ENCODE peak calls at places on chromosomes 2 and 18, in five cellular contexts. W is OCI-LY7, T is A549, Y is kidney epithelial cell, Z is foreskin fibroblast. E is an unnamed sample.

GRCh38 chr18:13247506-13247905 is 28.9 kb downstream of the LDLRAD4 start:
- DNase-seq in W (no peak), T (no peak), Y (no peak), Z (no peak), E (no peak)

GRCh38 chr2:77567723-77568122 is 45.5 kb upstream of the LRRTM4 start:
- DNase-seq in W (no peak), T (no peak), Y (no peak), Z (no peak), E (no peak)

GRCh38 chr2:100744184-100744583 is 75.8 kb upstream of the NPAS2 start:
- DNase-seq in W (no peak), T (no peak), Y (no peak), Z (no peak), E (no peak)

GRCh38 chr2:79980816-79981215 is 323.7 kb downstream of the LRRTM1 start:
- DNase-seq in W (no peak), T (no peak), Y (no peak), Z (no peak), E (no peak)

GRCh38 chr2:1722692-1723091 is 21.6 kb downstream of the PXDN start:
- DNase-seq in W (no peak), T (no peak), Y (no peak), Z (no peak), E (no peak)

GRCh38 chr18:49486617-49486958 is 446 bp downstream of the C18orf32 start:
- DNase-seq in W (no peak), T (no peak), Y (no peak), Z (no peak), E (peak; percentile 17)

GRCh38 chr18:13811993-13812392 is 12.0 kb upstream of the MC5R start:
- DNase-seq in W (peak; percentile 21), T (peak; percentile 29), Y (no peak), Z (no peak), E (no peak)

GRCh38 chr2:130795431-130795830 is 40.1 kb downstream of the AMER3 start:
- DNase-seq in W (no peak), T (no peak), Y (no peak), Z (no peak), E (no peak)

GRCh38 chr2:75655861-75656260 is 9.3 kb downstream of the MRPL19 start:
- DNase-seq in W (no peak), T (no peak), Y (no peak), Z (no peak), E (no peak)

GRCh38 chr2:113872201-113872600 is 17.7 kb upstream of the ACTR3 start:
- DNase-seq in W (no peak), T (no peak), Y (no peak), Z (peak; percentile 79), E (peak; percentile 34)

GRCh38 chr2:8312221-8312620 is 369.6 kb upstream of the ID2 start:
- DNase-seq in W (peak; percentile 71), T (no peak), Y (no peak), Z (no peak), E (no peak)

GRCh38 chr2:206080927-206081326 is 5.0 kb downstream of the INO80D start:
- DNase-seq in W (no peak), T (no peak), Y (no peak), Z (no peak), E (no peak)

GRCh38 chr2:58521803-58522602 is 280.9 kb upstream of the FANCL start:
- DNase-seq in W (no peak), T (no peak), Y (no peak), Z (no peak), E (no peak)

GRCh38 chr2:109510136-109511028 is 103.4 kb downstream of the SEPTIN10 start:
- DNase-seq in W (peak; percentile 60), T (peak; percentile 76), Y (peak; percentile 23), Z (peak; percentile 88), E (peak; percentile 82)

GRCh38 chr18:27661320-27662049 is 476.4 kb upstream of the CHST9 start:
- DNase-seq in W (no peak), T (no peak), Y (no peak), Z (no peak), E (no peak)

GRCh38 chr2:140256080-140256479 is 1475.9 kb upstream of the NXPH2 start:
- DNase-seq in W (no peak), T (no peak), Y (no peak), Z (peak; percentile 6), E (peak; percentile 10)

GRCh38 chr2:320561-320960 is 32.7 kb upstream of the ALKAL2 start:
- DNase-seq in W (no peak), T (no peak), Y (no peak), Z (no peak), E (no peak)

GRCh38 chr2:86300496-86300895 is 36.9 kb downstream of the REEP1 start:
- DNase-seq in W (no peak), T (no peak), Y (no peak), Z (no peak), E (no peak)

GRCh38 chr2:71607490-71607889 is 154.1 kb downstream of the DYSF start:
- DNase-seq in W (no peak), T (no peak), Y (no peak), Z (no peak), E (no peak)

GRCh38 chr2:27886322-27886721 is 3.9 kb downstream of the RBKS start:
- DNase-seq in W (no peak), T (no peak), Y (no peak), Z (no peak), E (no peak)

GRCh38 chr18:45245036-45245638 is 370.1 kb upstream of the SLC14A2 start:
- DNase-seq in W (no peak), T (no peak), Y (no peak), Z (no peak), E (no peak)

GRCh38 chr18:58996131-58996632 is 131.5 kb downstream of the ZNF532 start:
- DNase-seq in W (no peak), T (no peak), Y (no peak), Z (peak; percentile 75), E (peak; percentile 99)

GRCh38 chr18:43563780-43564179 is 286.5 kb upstream of the SYT4 start:
- DNase-seq in W (peak; percentile 1), T (no peak), Y (no peak), Z (peak; percentile 59), E (peak; percentile 59)

GRCh38 chr2:111900859-111901258 is 2.5 kb downstream of the MERTK start:
- DNase-seq in W (peak; percentile 32), T (peak; percentile 22), Y (no peak), Z (peak; percentile 68), E (peak; percentile 49)

GRCh38 chr18:44938396-44939036 is 257.8 kb downstream of the SETBP1 start:
- DNase-seq in W (no peak), T (no peak), Y (no peak), Z (no peak), E (no peak)

GRCh38 chr2:130963849-130964793 is 127.4 kb downstream of the ARHGEF4 start:
- DNase-seq in W (no peak), T (peak; percentile 65), Y (no peak), Z (peak; percentile 9), E (peak; percentile 11)

GRCh38 chr2:200944467-200945394 is 18.7 kb downstream of the ORC2 start:
- DNase-seq in W (no peak), T (peak; percentile 31), Y (peak; percentile 18), Z (peak; percentile 90), E (peak; percentile 86)

GRCh38 chr2:104746790-104747320 is 107.1 kb upstream of the POU3F3 start:
- DNase-seq in W (no peak), T (no peak), Y (no peak), Z (no peak), E (no peak)

GRCh38 chr18:77765468-77765867 is 515.8 kb downstream of the GALR1 start:
- DNase-seq in W (no peak), T (peak; percentile 10), Y (no peak), Z (no peak), E (no peak)

GRCh38 chr2:230161180-230161579 is 58.6 kb downstream of the SP110 start:
- DNase-seq in W (no peak), T (no peak), Y (no peak), Z (peak; percentile 74), E (peak; percentile 58)

GRCh38 chr2:219552382-219553167 is 8.7 kb downstream of the TMEM198 start:
- DNase-seq in W (peak; percentile 76), T (peak; percentile 80), Y (no peak), Z (peak; percentile 93), E (peak; percentile 74)

GRCh38 chr2:66532972-66533868 is 98.3 kb downstream of the MEIS1 start:
- DNase-seq in W (no peak), T (no peak), Y (no peak), Z (peak; percentile 33), E (peak; percentile 43)

GRCh38 chr2:187055463-187055862 is 206.5 kb upstream of the ZSWIM2 start:
- DNase-seq in W (no peak), T (no peak), Y (no peak), Z (peak; percentile 25), E (peak; percentile 51)

GRCh38 chr18:56391933-56392590 is 246.3 kb downstream of the TXNL1 start:
- DNase-seq in W (no peak), T (no peak), Y (no peak), Z (no peak), E (no peak)

GRCh38 chr2:208609166-208609804 is 202.7 kb downstream of the PTH2R start:
- DNase-seq in W (no peak), T (no peak), Y (no peak), Z (no peak), E (no peak)

GRCh38 chr18:26976206-26976605 is 110.7 kb upstream of the AQP4 start:
- DNase-seq in W (no peak), T (no peak), Y (no peak), Z (no peak), E (no peak)

GRCh38 chr18:32183503-32183902 is 6.3 kb upstream of the MEP1B start:
- DNase-seq in W (no peak), T (no peak), Y (no peak), Z (no peak), E (no peak)
- TF ChIP-seq CTCF in W (no peak), T (no peak), Y (no peak), Z (no peak), E (no peak)

GRCh38 chr2:135997380-135997779 is 12.0 kb upstream of the DARS1 start:
- DNase-seq in W (peak; percentile 77), T (no peak), Y (no peak), Z (no peak), E (no peak)
- H3K4me3 ChIP-seq in W (peak overlapping the region; percentile 30), T (no peak overlapping the region), Y (no peak overlapping the region), Z (no peak overlapping the region), E (no peak overlapping the region)

GRCh38 chr2:176554107-176555048 is 285.1 kb downstream of the MTX2 start:
- DNase-seq in W (peak; percentile 63), T (peak; percentile 61), Y (no peak), Z (peak; percentile 74), E (peak; percentile 80)
- TF ChIP-seq CTCF in W (peak; percentile 96), T (peak; percentile 84), Y (peak; percentile 59), Z (peak; percentile 57), E (peak; percentile 76)

DNA sequence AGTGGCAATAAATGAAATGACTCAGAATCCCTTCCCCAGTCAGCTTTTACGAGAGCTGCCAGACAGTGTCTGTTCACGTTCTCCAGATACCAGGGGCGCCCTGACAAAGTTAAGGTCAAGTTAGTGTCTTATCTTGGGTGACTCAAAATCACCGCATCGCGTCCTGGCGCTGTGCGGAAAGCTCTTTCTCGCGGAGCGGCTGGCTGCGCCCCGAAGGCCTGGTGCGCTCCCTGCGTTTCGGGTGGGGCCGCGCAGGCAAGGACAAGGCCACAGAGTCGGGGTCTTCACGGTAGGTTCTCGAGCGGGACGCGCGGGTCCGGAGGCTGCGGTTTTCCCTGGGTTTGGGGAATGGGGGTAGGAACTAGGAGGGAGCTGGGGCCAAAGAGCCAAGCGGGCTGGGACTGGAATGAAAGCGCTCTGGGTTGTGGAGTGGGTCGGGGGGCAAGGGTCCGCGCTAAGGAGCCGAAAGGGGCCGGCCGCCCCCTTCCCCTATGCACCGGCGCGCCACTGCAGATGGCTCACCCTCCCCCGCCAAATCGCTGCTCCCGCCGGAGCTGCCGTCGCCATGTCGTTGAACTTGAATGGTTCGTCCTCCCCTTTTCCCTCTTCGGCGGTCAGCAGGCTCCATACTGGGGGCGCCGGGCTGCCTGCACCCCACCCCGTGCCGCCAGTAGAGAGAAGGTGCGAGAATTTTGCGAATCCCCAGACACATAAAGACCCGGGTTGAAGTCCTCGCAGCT is 2.6 kb upstream of the HOXD11 start:
- DNase-seq in W (no peak), T (peak; percentile 62), Y (peak; percentile 72), Z (peak; percentile 83), E (no peak)
- H3K4me3 ChIP-seq in W (no peak overlapping the region), T (peak overlapping the region; percentile 56), Y (peak overlapping the region; percentile 63), Z (peak overlapping the region; percentile 55), E (no peak overlapping the region)

E was measured in fibroblast of pulmonary artery.